ENCODE peak calls at places on chromosomes 1 and 21, in six cellular contexts. One of them, this sample, is unnamed.
A peak's percentile ranks its signal among the peaks of the same experiment; 100 is the strongest.

GRCh38 chr1:104987210-104987609 is 1237.5 kb downstream of the AMY1C start:
- DNase-seq in renal cortical epithelial cell: no peak
- DNase-seq in ELF-1: no peak
- DNase-seq in pancreas: no peak
- DNase-seq in stimulated activated CD4-positive, alpha-beta T cell treated with anti-CD3 and anti-CD28 coated beads, Interleukin-15, amount 100 ng/mL, for 1 hour: no peak
- DNase-seq in GM20000: peak; percentile 16
- DNase-seq in this sample: no peak

GRCh38 chr21:17858764-17859163 is 39.6 kb upstream of the C21orf91 start:
- DNase-seq in renal cortical epithelial cell: no peak
- DNase-seq in ELF-1: no peak
- DNase-seq in pancreas: no peak
- DNase-seq in stimulated activated CD4-positive, alpha-beta T cell treated with anti-CD3 and anti-CD28 coated beads, Interleukin-15, amount 100 ng/mL, for 1 hour: no peak
- DNase-seq in GM20000: no peak
- DNase-seq in this sample: no peak

GRCh38 chr1:199173356-199173755 is 534.5 kb downstream of the PTPRC start:
- DNase-seq in renal cortical epithelial cell: no peak
- DNase-seq in ELF-1: no peak
- DNase-seq in pancreas: no peak
- DNase-seq in stimulated activated CD4-positive, alpha-beta T cell treated with anti-CD3 and anti-CD28 coated beads, Interleukin-15, amount 100 ng/mL, for 1 hour: no peak
- DNase-seq in GM20000: peak; percentile 54
- DNase-seq in this sample: no peak

GRCh38 chr1:151993084-151993733 is 450 bp downstream of the S100A10 start:
- DNase-seq in renal cortical epithelial cell: no peak
- DNase-seq in ELF-1: peak; percentile 61
- DNase-seq in pancreas: peak; percentile 34
- DNase-seq in stimulated activated CD4-positive, alpha-beta T cell treated with anti-CD3 and anti-CD28 coated beads, Interleukin-15, amount 100 ng/mL, for 1 hour: no peak
- DNase-seq in GM20000: peak; percentile 34
- DNase-seq in this sample: peak; percentile 58

GRCh38 chr1:37442139-37442538 is 32.2 kb upstream of the ZC3H12A start:
- DNase-seq in renal cortical epithelial cell: no peak
- DNase-seq in ELF-1: no peak
- DNase-seq in pancreas: no peak
- DNase-seq in stimulated activated CD4-positive, alpha-beta T cell treated with anti-CD3 and anti-CD28 coated beads, Interleukin-15, amount 100 ng/mL, for 1 hour: no peak
- DNase-seq in GM20000: no peak
- DNase-seq in this sample: no peak

GRCh38 chr1:43708006-43708412 is 673 bp downstream of the ST3GAL3 start:
- DNase-seq in renal cortical epithelial cell: no peak
- DNase-seq in ELF-1: no peak
- DNase-seq in pancreas: no peak
- DNase-seq in stimulated activated CD4-positive, alpha-beta T cell treated with anti-CD3 and anti-CD28 coated beads, Interleukin-15, amount 100 ng/mL, for 1 hour: no peak
- DNase-seq in GM20000: no peak
- DNase-seq in this sample: peak; percentile 78

GRCh38 chr1:244113532-244114320 is 62.6 kb downstream of the ZBTB18 start:
- DNase-seq in renal cortical epithelial cell: no peak
- DNase-seq in ELF-1: no peak
- DNase-seq in pancreas: no peak
- DNase-seq in stimulated activated CD4-positive, alpha-beta T cell treated with anti-CD3 and anti-CD28 coated beads, Interleukin-15, amount 100 ng/mL, for 1 hour: no peak
- DNase-seq in GM20000: no peak
- DNase-seq in this sample: no peak

GRCh38 chr1:202201266-202201665 is 7.7 kb downstream of the LGR6 start:
- DNase-seq in renal cortical epithelial cell: no peak
- DNase-seq in ELF-1: no peak
- DNase-seq in pancreas: no peak
- DNase-seq in stimulated activated CD4-positive, alpha-beta T cell treated with anti-CD3 and anti-CD28 coated beads, Interleukin-15, amount 100 ng/mL, for 1 hour: no peak
- DNase-seq in GM20000: no peak
- DNase-seq in this sample: no peak

GRCh38 chr1:114482585-114482984 is 28.4 kb downstream of the TRIM33 start:
- DNase-seq in renal cortical epithelial cell: peak; percentile 28
- DNase-seq in ELF-1: peak; percentile 63
- DNase-seq in pancreas: no peak
- DNase-seq in stimulated activated CD4-positive, alpha-beta T cell treated with anti-CD3 and anti-CD28 coated beads, Interleukin-15, amount 100 ng/mL, for 1 hour: no peak
- DNase-seq in GM20000: peak; percentile 62
- DNase-seq in this sample: no peak

GRCh38 chr1:36285450-36286101 is 20.6 kb upstream of the SH3D21 start:
- DNase-seq in renal cortical epithelial cell: peak; percentile 82
- DNase-seq in ELF-1: peak; percentile 30
- DNase-seq in pancreas: peak; percentile 68
- DNase-seq in stimulated activated CD4-positive, alpha-beta T cell treated with anti-CD3 and anti-CD28 coated beads, Interleukin-15, amount 100 ng/mL, for 1 hour: no peak
- DNase-seq in GM20000: peak; percentile 68
- DNase-seq in this sample: peak; percentile 93

GRCh38 chr1:14027099-14027498 is 327.1 kb downstream of the PRDM2 start:
- DNase-seq in renal cortical epithelial cell: no peak
- DNase-seq in ELF-1: no peak
- DNase-seq in pancreas: no peak
- DNase-seq in stimulated activated CD4-positive, alpha-beta T cell treated with anti-CD3 and anti-CD28 coated beads, Interleukin-15, amount 100 ng/mL, for 1 hour: no peak
- DNase-seq in GM20000: no peak
- DNase-seq in this sample: peak; percentile 19

GRCh38 chr1:119713039-119713537 is 1.4 kb downstream of the PHGDH start:
- DNase-seq in renal cortical epithelial cell: no peak
- DNase-seq in ELF-1: peak; percentile 57
- DNase-seq in pancreas: peak; percentile 44
- DNase-seq in stimulated activated CD4-positive, alpha-beta T cell treated with anti-CD3 and anti-CD28 coated beads, Interleukin-15, amount 100 ng/mL, for 1 hour: no peak
- DNase-seq in GM20000: no peak
- DNase-seq in this sample: peak; percentile 72

GRCh38 chr21:44478801-44479167 is 23.5 kb downstream of the LRRC3 start:
- DNase-seq in renal cortical epithelial cell: no peak
- DNase-seq in ELF-1: no peak
- DNase-seq in pancreas: no peak
- DNase-seq in stimulated activated CD4-positive, alpha-beta T cell treated with anti-CD3 and anti-CD28 coated beads, Interleukin-15, amount 100 ng/mL, for 1 hour: no peak
- DNase-seq in GM20000: no peak
- DNase-seq in this sample: no peak

GRCh38 chr1:38559180-38559874 is 300.2 kb downstream of the RRAGC start:
- DNase-seq in renal cortical epithelial cell: peak; percentile 4
- DNase-seq in ELF-1: no peak
- DNase-seq in pancreas: peak; percentile 19
- DNase-seq in stimulated activated CD4-positive, alpha-beta T cell treated with anti-CD3 and anti-CD28 coated beads, Interleukin-15, amount 100 ng/mL, for 1 hour: peak; percentile 55
- DNase-seq in GM20000: peak; percentile 81
- DNase-seq in this sample: peak; percentile 51

GRCh38 chr1:2801535-2802291 is at the start of gene TTC34:
- DNase-seq in renal cortical epithelial cell: no peak
- DNase-seq in ELF-1: peak; percentile 73
- DNase-seq in pancreas: no peak
- DNase-seq in stimulated activated CD4-positive, alpha-beta T cell treated with anti-CD3 and anti-CD28 coated beads, Interleukin-15, amount 100 ng/mL, for 1 hour: no peak
- DNase-seq in GM20000: peak; percentile 75
- DNase-seq in this sample: peak; percentile 64

GRCh38 chr21:39004776-39005605 is 178.3 kb downstream of the PSMG1 start:
- DNase-seq in renal cortical epithelial cell: no peak
- DNase-seq in ELF-1: no peak
- DNase-seq in pancreas: no peak
- DNase-seq in stimulated activated CD4-positive, alpha-beta T cell treated with anti-CD3 and anti-CD28 coated beads, Interleukin-15, amount 100 ng/mL, for 1 hour: no peak
- DNase-seq in GM20000: no peak
- DNase-seq in this sample: peak; percentile 55

GRCh38 chr1:232902766-232903357 is 47.5 kb upstream of the NTPCR start:
- DNase-seq in renal cortical epithelial cell: no peak
- DNase-seq in ELF-1: no peak
- DNase-seq in pancreas: no peak
- DNase-seq in stimulated activated CD4-positive, alpha-beta T cell treated with anti-CD3 and anti-CD28 coated beads, Interleukin-15, amount 100 ng/mL, for 1 hour: no peak
- DNase-seq in GM20000: no peak
- DNase-seq in this sample: no peak

GRCh38 chr1:60345621-60346020 is 272.1 kb upstream of the C1orf87 start:
- DNase-seq in renal cortical epithelial cell: peak; percentile 66
- DNase-seq in ELF-1: no peak
- DNase-seq in pancreas: no peak
- DNase-seq in stimulated activated CD4-positive, alpha-beta T cell treated with anti-CD3 and anti-CD28 coated beads, Interleukin-15, amount 100 ng/mL, for 1 hour: no peak
- DNase-seq in GM20000: no peak
- DNase-seq in this sample: no peak